ENCODE peak calls at places on chromosomes 2 and 18, in ten cellular contexts. Q is fibroblast of the aortic adventitia; I is C1 segment of cervical spinal cord; P is retina; B is choroid plexus epithelial cell; A is adipocyte; X is activated T-cell treated with anti-CD3 and anti-CD28 coated beads for 1 hour; F is activated naive CD8-positive, alpha-beta T cell treated with anti-CD3 and anti-CD28 coated beads, Interleukin-2, amount 50 U/mL, for 24 hours; R is GM10248; N is NCI-H82. W is an unnamed sample.
A peak's percentile ranks its signal among the peaks of the same experiment; 100 is the strongest.

GRCh38 chr18:54127759-54128378 is 96.6 kb downstream of the MBD2 start:
- DNase-seq in R (peak; percentile 40), I (peak; percentile 3), P (peak; percentile 68), F (peak; percentile 34), N (peak; percentile 80), A (peak; percentile 87), Q (peak; percentile 77), B (peak; percentile 80), X (no peak), W (no peak)

GRCh38 chr2:231270221-231271114 is 72.0 kb downstream of the ARMC9 start:
- DNase-seq in A (no peak), N (no peak), B (no peak), I (no peak), P (no peak), Q (no peak), X (no peak), F (no peak), R (no peak), W (no peak)

GRCh38 chr2:160993543-160994090 is 166.6 kb upstream of the TANK start:
- DNase-seq in A (no peak), F (no peak), Q (no peak), R (no peak), B (peak; percentile 44), P (peak; percentile 14), N (no peak), I (no peak), X (no peak), W (no peak)

GRCh38 chr2:62340981-62341624 is 145.2 kb downstream of the B3GNT2 start:
- DNase-seq in I (peak; percentile 58), N (peak; percentile 36), Q (peak; percentile 14), P (peak; percentile 22), B (no peak), A (peak; percentile 8), X (no peak), F (no peak), R (peak; percentile 31), W (no peak)

GRCh38 chr2:21782866-21783265 is 659.1 kb downstream of the TDRD15 start:
- DNase-seq in B (no peak), Q (no peak), F (no peak), I (no peak), N (no peak), X (no peak), R (no peak), A (no peak), P (no peak), W (no peak)

GRCh38 chr18:830315-830901 is 18.4 kb upstream of the YES1 start:
- DNase-seq in R (peak; percentile 35), I (no peak), P (peak; percentile 17), A (peak; percentile 53), X (no peak), F (peak; percentile 8), Q (peak; percentile 85), B (peak; percentile 70), N (peak; percentile 31), W (no peak)

GRCh38 chr2:33378551-33379220 is 97.8 kb upstream of the RASGRP3 start:
- DNase-seq in P (peak; percentile 54), I (peak; percentile 34), A (no peak), Q (peak; percentile 54), N (no peak), F (no peak), B (peak; percentile 58), X (no peak), R (no peak), W (no peak)

GRCh38 chr18:73381361-73382031 is 513.7 kb upstream of the NETO1 start:
- DNase-seq in P (no peak), Q (no peak), I (no peak), A (no peak), B (no peak), F (no peak), N (no peak), R (no peak), X (no peak), W (no peak)

GRCh38 chr2:224876522-224876921 is 160.4 kb upstream of the CCDC195 start:
- DNase-seq in B (no peak), N (no peak), P (no peak), Q (no peak), A (no peak), I (no peak), F (no peak), R (no peak), X (no peak), W (no peak)

GRCh38 chr18:78884502-78884901 is 95.1 kb upstream of the SALL3 start:
- DNase-seq in A (no peak), F (no peak), I (no peak), R (no peak), P (no peak), Q (no peak), B (no peak), X (no peak), N (no peak), W (no peak)

GRCh38 chr2:48954311-48954710 is 198.8 kb upstream of the LHCGR start:
- DNase-seq in A (no peak), P (no peak), X (no peak), N (no peak), I (no peak), R (no peak), Q (no peak), F (no peak), B (no peak), W (no peak)

GRCh38 chr2:51505533-51505932 is 473.6 kb upstream of the NRXN1 start:
- DNase-seq in A (no peak), P (no peak), Q (no peak), R (no peak), N (peak; percentile 7), I (no peak), B (peak; percentile 5), X (no peak), F (no peak), W (no peak)

GRCh38 chr2:10006248-10007147 is 36.9 kb upstream of the KLF11 start:
- DNase-seq in B (no peak), N (no peak), R (no peak), F (no peak), Q (no peak), I (no peak), X (no peak), A (no peak), P (peak; percentile 70), W (no peak)

GRCh38 chr2:226836548-226836885 is 663 bp downstream of the RHBDD1 start:
- DNase-seq in N (peak; percentile 70), X (no peak), A (no peak), I (no peak), R (no peak), Q (no peak), F (no peak), P (no peak), B (no peak), W (no peak)

GRCh38 chr18:62982600-62983251 is 267.4 kb downstream of the PHLPP1 start:
- DNase-seq in A (peak; percentile 83), I (peak; percentile 17), F (peak; percentile 61), N (peak; percentile 70), P (peak; percentile 70), R (peak; percentile 80), Q (peak; percentile 80), B (peak; percentile 79), X (peak; percentile 28), W (no peak)

GRCh38 chr2:195561205-195562032 is 95.6 kb upstream of the SLC39A10 start:
- DNase-seq in F (no peak), X (no peak), B (peak; percentile 93), A (peak; percentile 87), R (peak; percentile 39), I (no peak), Q (peak; percentile 95), P (no peak), N (no peak), W (no peak)

GRCh38 chr2:61343141-61343540 is 127.7 kb downstream of the USP34 start:
- DNase-seq in I (no peak), P (no peak), N (no peak), X (no peak), B (no peak), R (no peak), Q (no peak), F (no peak), A (no peak), W (no peak)

GRCh38 chr2:6524678-6525367 is 340.9 kb downstream of the CMPK2 start:
- DNase-seq in Q (no peak), R (no peak), B (no peak), I (no peak), A (peak; percentile 38), X (no peak), P (peak; percentile 81), F (no peak), N (peak; percentile 96), W (no peak)

GRCh38 chr18:57915848-57916596 is 112.9 kb upstream of the ATP8B1 start:
- DNase-seq in A (no peak), N (peak; percentile 87), F (peak; percentile 6), Q (no peak), R (no peak), I (peak; percentile 78), B (no peak), X (no peak), P (peak; percentile 70), W (no peak)

GRCh38 chr2:97871096-97871780 is 124.5 kb downstream of the TMEM131 start:
- DNase-seq in X (no peak), A (peak; percentile 57), Q (peak; percentile 82), P (no peak), F (no peak), I (no peak), R (no peak), B (peak; percentile 43), N (no peak), W (no peak)

GRCh38 chr2:186129767-186130581 is 356.1 kb upstream of the ZC3H15 start:
- DNase-seq in I (no peak), N (no peak), B (peak; percentile 65), A (peak; percentile 70), R (no peak), X (no peak), F (no peak), Q (peak; percentile 69), P (peak; percentile 42), W (no peak)

GRCh38 chr18:10230072-10230471 is 224.4 kb upstream of the APCDD1 start:
- DNase-seq in P (no peak), N (peak; percentile 17), I (no peak), F (no peak), A (peak; percentile 22), X (no peak), B (peak; percentile 75), Q (peak; percentile 37), R (no peak), W (no peak)

GRCh38 chr2:103660523-103660922 is 898.7 kb downstream of the TMEM182 start:
- DNase-seq in N (no peak), P (no peak), I (no peak), F (no peak), B (no peak), X (no peak), R (no peak), A (no peak), Q (no peak), W (no peak)

GRCh38 chr18:57748770-57749603 is 54.1 kb downstream of the ATP8B1 start:
- DNase-seq in X (no peak), I (no peak), R (peak; percentile 44), F (no peak), A (peak; percentile 63), P (no peak), B (peak; percentile 72), N (no peak), Q (peak; percentile 50), W (no peak)

W was measured in RWPE2.